ENCODE peak calls at places on chromosomes 1 and 21, in eight cellular contexts. One of them, this sample, is unnamed.
A peak's percentile ranks its signal among the peaks of the same experiment; 100 is the strongest.

GRCh38 chr1:205824180-205824579 is 11.2 kb upstream of the SLC41A1 start:
- DNase-seq in activated naive CD4-positive, alpha-beta T cell treated with anti-CD3 and anti-CD28 coated beads, Interleukin-2, amount 50 U/mL, for 72 hours: no peak
- DNase-seq in PC-9: no peak
- DNase-seq in left ventricle myocardium inferior: no peak
- DNase-seq in AG09319: no peak
- DNase-seq in CD4-positive, alpha-beta T cell: no peak
- DNase-seq in stimulated activated CD4-positive, alpha-beta T cell treated with anti-CD3 and anti-CD28 coated beads, Interleukin-1b, Interleukin-23, amount 100 ng/mL, for 48 hours: no peak
- DNase-seq in activated CD4-positive, alpha-beta T cell treated with anti-CD3 and anti-CD28 coated beads for 4 hours: no peak
- DNase-seq in this sample: peak; percentile 41

GRCh38 chr1:83131692-83131955 is 867.3 kb downstream of the TTLL7 start:
- DNase-seq in AG09319: no peak
- DNase-seq in activated naive CD4-positive, alpha-beta T cell treated with anti-CD3 and anti-CD28 coated beads, Interleukin-2, amount 50 U/mL, for 72 hours: no peak
- DNase-seq in stimulated activated CD4-positive, alpha-beta T cell treated with anti-CD3 and anti-CD28 coated beads, Interleukin-1b, Interleukin-23, amount 100 ng/mL, for 48 hours: no peak
- DNase-seq in activated CD4-positive, alpha-beta T cell treated with anti-CD3 and anti-CD28 coated beads for 4 hours: no peak
- DNase-seq in left ventricle myocardium inferior: no peak
- DNase-seq in CD4-positive, alpha-beta T cell: no peak
- DNase-seq in PC-9: no peak
- DNase-seq in this sample: no peak

GRCh38 chr1:52403566-52404115 is 582 bp downstream of the ORC1 start:
- DNase-seq in PC-9: no peak
- DNase-seq in AG09319: peak; percentile 19
- DNase-seq in left ventricle myocardium inferior: no peak
- DNase-seq in activated naive CD4-positive, alpha-beta T cell treated with anti-CD3 and anti-CD28 coated beads, Interleukin-2, amount 50 U/mL, for 72 hours: no peak
- DNase-seq in stimulated activated CD4-positive, alpha-beta T cell treated with anti-CD3 and anti-CD28 coated beads, Interleukin-1b, Interleukin-23, amount 100 ng/mL, for 48 hours: peak; percentile 68
- DNase-seq in CD4-positive, alpha-beta T cell: peak; percentile 19
- DNase-seq in activated CD4-positive, alpha-beta T cell treated with anti-CD3 and anti-CD28 coated beads for 4 hours: peak; percentile 35
- DNase-seq in this sample: peak; percentile 89

GRCh38 chr1:1470626-1471388 is 758 bp upstream of the ATAD3B start:
- DNase-seq in activated CD4-positive, alpha-beta T cell treated with anti-CD3 and anti-CD28 coated beads for 4 hours: no peak
- DNase-seq in left ventricle myocardium inferior: no peak
- DNase-seq in CD4-positive, alpha-beta T cell: no peak
- DNase-seq in AG09319: no peak
- DNase-seq in PC-9: peak; percentile 9
- DNase-seq in activated naive CD4-positive, alpha-beta T cell treated with anti-CD3 and anti-CD28 coated beads, Interleukin-2, amount 50 U/mL, for 72 hours: no peak
- DNase-seq in stimulated activated CD4-positive, alpha-beta T cell treated with anti-CD3 and anti-CD28 coated beads, Interleukin-1b, Interleukin-23, amount 100 ng/mL, for 48 hours: no peak
- DNase-seq in this sample: peak; percentile 77

GRCh38 chr1:226662704-226663326 is 76.3 kb downstream of the ITPKB start:
- DNase-seq in stimulated activated CD4-positive, alpha-beta T cell treated with anti-CD3 and anti-CD28 coated beads, Interleukin-1b, Interleukin-23, amount 100 ng/mL, for 48 hours: peak; percentile 93
- DNase-seq in CD4-positive, alpha-beta T cell: peak; percentile 76
- DNase-seq in activated naive CD4-positive, alpha-beta T cell treated with anti-CD3 and anti-CD28 coated beads, Interleukin-2, amount 50 U/mL, for 72 hours: peak; percentile 93
- DNase-seq in PC-9: peak; percentile 82
- DNase-seq in AG09319: peak; percentile 86
- DNase-seq in left ventricle myocardium inferior: peak; percentile 48
- DNase-seq in activated CD4-positive, alpha-beta T cell treated with anti-CD3 and anti-CD28 coated beads for 4 hours: peak; percentile 82
- DNase-seq in this sample: peak; percentile 99

GRCh38 chr1:204344665-204345064 is 15.1 kb downstream of the PLEKHA6 start:
- DNase-seq in PC-9: no peak
- DNase-seq in activated naive CD4-positive, alpha-beta T cell treated with anti-CD3 and anti-CD28 coated beads, Interleukin-2, amount 50 U/mL, for 72 hours: no peak
- DNase-seq in stimulated activated CD4-positive, alpha-beta T cell treated with anti-CD3 and anti-CD28 coated beads, Interleukin-1b, Interleukin-23, amount 100 ng/mL, for 48 hours: no peak
- DNase-seq in CD4-positive, alpha-beta T cell: no peak
- DNase-seq in left ventricle myocardium inferior: no peak
- DNase-seq in activated CD4-positive, alpha-beta T cell treated with anti-CD3 and anti-CD28 coated beads for 4 hours: no peak
- DNase-seq in AG09319: no peak
- DNase-seq in this sample: no peak

GRCh38 chr1:145740269-145740668 is 21.0 kb downstream of the CD160 start:
- DNase-seq in stimulated activated CD4-positive, alpha-beta T cell treated with anti-CD3 and anti-CD28 coated beads, Interleukin-1b, Interleukin-23, amount 100 ng/mL, for 48 hours: no peak
- DNase-seq in activated CD4-positive, alpha-beta T cell treated with anti-CD3 and anti-CD28 coated beads for 4 hours: no peak
- DNase-seq in left ventricle myocardium inferior: no peak
- DNase-seq in activated naive CD4-positive, alpha-beta T cell treated with anti-CD3 and anti-CD28 coated beads, Interleukin-2, amount 50 U/mL, for 72 hours: no peak
- DNase-seq in CD4-positive, alpha-beta T cell: no peak
- DNase-seq in PC-9: no peak
- DNase-seq in AG09319: peak; percentile 70
- DNase-seq in this sample: no peak

GRCh38 chr1:178940022-178940765 is 69.3 kb upstream of the ANGPTL1 start:
- DNase-seq in stimulated activated CD4-positive, alpha-beta T cell treated with anti-CD3 and anti-CD28 coated beads, Interleukin-1b, Interleukin-23, amount 100 ng/mL, for 48 hours: no peak
- DNase-seq in AG09319: no peak
- DNase-seq in activated CD4-positive, alpha-beta T cell treated with anti-CD3 and anti-CD28 coated beads for 4 hours: no peak
- DNase-seq in PC-9: no peak
- DNase-seq in left ventricle myocardium inferior: no peak
- DNase-seq in activated naive CD4-positive, alpha-beta T cell treated with anti-CD3 and anti-CD28 coated beads, Interleukin-2, amount 50 U/mL, for 72 hours: no peak
- DNase-seq in CD4-positive, alpha-beta T cell: no peak
- DNase-seq in this sample: no peak

GRCh38 chr1:184734972-184735371 is 19.7 kb downstream of the EDEM3 start:
- DNase-seq in stimulated activated CD4-positive, alpha-beta T cell treated with anti-CD3 and anti-CD28 coated beads, Interleukin-1b, Interleukin-23, amount 100 ng/mL, for 48 hours: no peak
- DNase-seq in left ventricle myocardium inferior: no peak
- DNase-seq in PC-9: no peak
- DNase-seq in CD4-positive, alpha-beta T cell: no peak
- DNase-seq in AG09319: no peak
- DNase-seq in activated CD4-positive, alpha-beta T cell treated with anti-CD3 and anti-CD28 coated beads for 4 hours: no peak
- DNase-seq in activated naive CD4-positive, alpha-beta T cell treated with anti-CD3 and anti-CD28 coated beads, Interleukin-2, amount 50 U/mL, for 72 hours: no peak
- DNase-seq in this sample: no peak

GRCh38 chr21:36162631-36163030 is 6.0 kb downstream of the DOP1B start:
- DNase-seq in CD4-positive, alpha-beta T cell: no peak
- DNase-seq in AG09319: no peak
- DNase-seq in PC-9: no peak
- DNase-seq in activated CD4-positive, alpha-beta T cell treated with anti-CD3 and anti-CD28 coated beads for 4 hours: no peak
- DNase-seq in left ventricle myocardium inferior: no peak
- DNase-seq in activated naive CD4-positive, alpha-beta T cell treated with anti-CD3 and anti-CD28 coated beads, Interleukin-2, amount 50 U/mL, for 72 hours: no peak
- DNase-seq in stimulated activated CD4-positive, alpha-beta T cell treated with anti-CD3 and anti-CD28 coated beads, Interleukin-1b, Interleukin-23, amount 100 ng/mL, for 48 hours: no peak
- DNase-seq in this sample: no peak

GRCh38 chr1:160193832-160194736 is 3.7 kb downstream of the CASQ1 start:
- DNase-seq in PC-9: no peak
- DNase-seq in AG09319: no peak
- DNase-seq in activated naive CD4-positive, alpha-beta T cell treated with anti-CD3 and anti-CD28 coated beads, Interleukin-2, amount 50 U/mL, for 72 hours: no peak
- DNase-seq in CD4-positive, alpha-beta T cell: no peak
- DNase-seq in stimulated activated CD4-positive, alpha-beta T cell treated with anti-CD3 and anti-CD28 coated beads, Interleukin-1b, Interleukin-23, amount 100 ng/mL, for 48 hours: no peak
- DNase-seq in left ventricle myocardium inferior: no peak
- DNase-seq in activated CD4-positive, alpha-beta T cell treated with anti-CD3 and anti-CD28 coated beads for 4 hours: no peak
- DNase-seq in this sample: no peak

GRCh38 chr1:45033356-45033755 is 21.3 kb downstream of the UROD start:
- DNase-seq in left ventricle myocardium inferior: no peak
- DNase-seq in PC-9: no peak
- DNase-seq in AG09319: no peak
- DNase-seq in activated CD4-positive, alpha-beta T cell treated with anti-CD3 and anti-CD28 coated beads for 4 hours: no peak
- DNase-seq in CD4-positive, alpha-beta T cell: no peak
- DNase-seq in stimulated activated CD4-positive, alpha-beta T cell treated with anti-CD3 and anti-CD28 coated beads, Interleukin-1b, Interleukin-23, amount 100 ng/mL, for 48 hours: no peak
- DNase-seq in activated naive CD4-positive, alpha-beta T cell treated with anti-CD3 and anti-CD28 coated beads, Interleukin-2, amount 50 U/mL, for 72 hours: no peak
- DNase-seq in this sample: peak; percentile 68